ENCODE peak calls at places on chromosomes 4 and X, in eight cellular contexts. L is HFF-Myc, W is fibroblast of lung, I is non-pigmented ciliary epithelial cell, A is progenitor cell of endocrine pancreas, Y is AG10803, C is A172, X is astrocyte of the cerebellum. M is an unnamed sample.

GRCh38 chrX:46805270-46805669 is 31.6 kb upstream of the RP2 start:
- DNase-seq in L (no peak), W (no peak), I (no peak), A (no peak), Y (no peak), C (no peak), X (no peak), M (no peak)

GRCh38 chrX:85544609-85545008 is 165.1 kb upstream of the POF1B start:
- DNase-seq in L (no peak), W (peak), I (no peak), A (no peak), Y (peak), C (no peak), X (no peak), M (no peak)

GRCh38 chr4:1717129-1718094 is 3.7 kb downstream of the TMEM129 start:
- DNase-seq in L (no peak), W (no peak), I (no peak), A (no peak), Y (no peak), C (no peak), X (no peak), M (no peak)

GRCh38 chrX:13059676-13060499 is 15.5 kb upstream of the FAM9C start:
- DNase-seq in L (no peak), W (peak), I (no peak), A (no peak), Y (peak), C (peak), X (no peak), M (peak)

GRCh38 chr4:140497428-140497775 is 691 bp downstream of the MGAT4D start:
- DNase-seq in L (no peak), W (no peak), I (no peak), A (no peak), Y (no peak), C (no peak), X (no peak), M (no peak)

GRCh38 chrX:69031971-69032391 is 133.3 kb downstream of the PJA1 start:
- DNase-seq in L (no peak), W (no peak), I (no peak), A (no peak), Y (no peak), C (no peak), X (no peak), M (no peak)

GRCh38 chr4:161393614-161394013 is 770.2 kb downstream of the FSTL5 start:
- DNase-seq in L (no peak), W (no peak), I (no peak), A (no peak), Y (no peak), C (no peak), X (no peak), M (no peak)

GRCh38 chr4:2335729-2336101 is 73.8 kb upstream of the MXD4 start:
- DNase-seq in L (no peak), W (no peak), I (no peak), A (no peak), Y (no peak), C (no peak), X (no peak), M (no peak)

GRCh38 chr4:153591441-153591840 is 92.6 kb upstream of the TLR2 start:
- DNase-seq in L (no peak), W (no peak), I (no peak), A (no peak), Y (no peak), C (no peak), X (no peak), M (no peak)

GRCh38 chr4:159374749-159375535 is 272.1 kb downstream of the RAPGEF2 start:
- DNase-seq in L (no peak), W (peak), I (no peak), A (no peak), Y (peak), C (no peak), X (peak), M (no peak)

GRCh38 chrX:2935364-2935748 is 6.2 kb upstream of the ARSD start:
- DNase-seq in L (no peak), W (peak), I (no peak), A (no peak), Y (no peak), C (no peak), X (no peak), M (no peak)

GRCh38 chr4:153466637-153467153 is 535 bp downstream of the TMEM131L start:
- DNase-seq in L (no peak), W (no peak), I (no peak), A (no peak), Y (no peak), C (no peak), X (no peak), M (no peak)

GRCh38 chr4:129323630-129324029 is 227.7 kb downstream of the C4orf33 start:
- DNase-seq in L (no peak), W (no peak), I (no peak), A (no peak), Y (no peak), C (no peak), X (no peak), M (no peak)

GRCh38 chr4:2417765-2418651 is at the start of gene ZFYVE28:
- DNase-seq in L (no peak), W (no peak), I (no peak), A (no peak), Y (peak), C (no peak), X (no peak), M (no peak)

GRCh38 chrX:45621356-45622041 is 420.8 kb upstream of the DIPK2B start:
- DNase-seq in L (peak), W (peak), I (peak), A (no peak), Y (peak), C (peak), X (no peak), M (no peak)

GRCh38 chr4:13605330-13605729 is 22.2 kb downstream of the BOD1L1 start:
- DNase-seq in L (no peak), W (no peak), I (no peak), A (no peak), Y (no peak), C (no peak), X (no peak), M (no peak)

GRCh38 chr4:17517664-17518063 is 2.7 kb downstream of the CLRN2 start:
- DNase-seq in L (no peak), W (no peak), I (no peak), A (no peak), Y (no peak), C (no peak), X (no peak), M (no peak)

GRCh38 chrX:52988985-52989917 is 30.9 kb upstream of the FAM156A start:
- DNase-seq in L (no peak), W (no peak), I (no peak), A (no peak), Y (no peak), C (no peak), X (no peak), M (peak)

GRCh38 chr4:20506827-20507226 is 193.4 kb upstream of the PACRGL start:
- DNase-seq in L (no peak), W (peak), I (peak), A (no peak), Y (peak), C (peak), X (no peak), M (no peak)

GRCh38 chrX:110520053-110520452 is 161.4 kb downstream of the RTL9 start:
- DNase-seq in L (no peak), W (no peak), I (no peak), A (no peak), Y (no peak), C (no peak), X (no peak), M (no peak)

GRCh38 chr4:153045111-153045982 is 109.2 kb downstream of the FHDC1 start:
- DNase-seq in L (no peak), W (no peak), I (no peak), A (no peak), Y (no peak), C (no peak), X (peak), M (no peak)

GRCh38 chr4:140344111-140344510 is 29.3 kb upstream of the SCOC start:
- DNase-seq in L (no peak), W (peak), I (no peak), A (no peak), Y (peak), C (no peak), X (no peak), M (no peak)

GRCh38 chrX:1172496-1172895 is 40.0 kb downstream of the CRLF2 start:
- DNase-seq in L (no peak), W (no peak), I (no peak), A (no peak), Y (no peak), C (no peak), X (no peak), M (no peak)

GRCh38 chr4:142351958-142352357 is 494.1 kb downstream of the INPP4B start:
- DNase-seq in L (no peak), W (peak), I (no peak), A (no peak), Y (no peak), C (no peak), X (no peak), M (no peak)

GRCh38 chr4:149112109-149112508 is 669.9 kb upstream of the NR3C2 start:
- DNase-seq in L (no peak), W (no peak), I (no peak), A (no peak), Y (no peak), C (no peak), X (no peak), M (no peak)

GRCh38 chrX:100662791-100663190 is 18.8 kb downstream of the SRPX2 start:
- DNase-seq in L (no peak), W (peak), I (no peak), A (no peak), Y (no peak), C (no peak), X (no peak), M (no peak)

GRCh38 chr4:158203929-158204328 is 6.4 kb upstream of the TMEM144 start:
- DNase-seq in L (no peak), W (no peak), I (no peak), A (no peak), Y (no peak), C (no peak), X (no peak), M (no peak)

GRCh38 chrX:109959356-109959871 is 43.5 kb upstream of the TMEM164 start:
- DNase-seq in L (no peak), W (no peak), I (no peak), A (no peak), Y (no peak), C (no peak), X (no peak), M (no peak)

GRCh38 chr4:184344899-184345572 is 127.4 kb upstream of the ENPP6 start:
- DNase-seq in L (no peak), W (no peak), I (no peak), A (no peak), Y (no peak), C (no peak), X (no peak), M (no peak)

M was measured in RCC 7860.